ENCODE peak calls at places on chromosomes 2 and 18, in five cellular contexts. H is GM23248; A is activated naive CD4-positive, alpha-beta T cell; M is heart right ventricle; Z is HS-5. U is an unnamed sample.

GRCh38 chr2:233981574-233982420 is 64.6 kb downstream of the TRPM8 start:
- DNase-seq in A (no peak), Z (no peak), M (no peak), H (no peak), U (no peak)

GRCh38 chr2:168194784-168195522 is 52.4 kb downstream of the STK39 start:
- DNase-seq in A (no peak), H (peak), Z (no peak), M (no peak), U (no peak)

GRCh38 chr2:231545105-231545902 is 15.1 kb upstream of the NMUR1 start:
- DNase-seq in H (no peak), Z (no peak), A (no peak), M (peak), U (no peak)

GRCh38 chr2:196263181-196263747 is 91.9 kb upstream of the STK17B start:
- DNase-seq in Z (no peak), M (no peak), H (no peak), A (no peak), U (no peak)

GRCh38 chr2:178270338-178270737 is 76.0 kb downstream of the OSBPL6 start:
- DNase-seq in M (no peak), H (no peak), A (no peak), Z (no peak), U (no peak)

GRCh38 chr18:80249217-80250093 is 2.1 kb upstream of the PARD6G start:
- DNase-seq in M (no peak), H (peak), A (no peak), Z (no peak), U (no peak)

GRCh38 chr2:42970151-42970550 is 177.8 kb upstream of the HAAO start:
- DNase-seq in M (no peak), A (no peak), Z (no peak), H (peak), U (no peak)

GRCh38 chr2:20599001-20599600 is 51.8 kb downstream of the HS1BP3 start:
- DNase-seq in Z (no peak), M (peak), H (no peak), A (no peak), U (no peak)

GRCh38 chr18:72086421-72086820 is 457.7 kb downstream of the CBLN2 start:
- DNase-seq in Z (no peak), A (no peak), H (peak), M (no peak), U (no peak)

GRCh38 chr2:26678026-26678425 is 14.5 kb upstream of the KCNK3 start:
- DNase-seq in H (peak), M (no peak), A (no peak), Z (peak), U (no peak)

GRCh38 chr2:160207804-160208661 is 8.0 kb upstream of the ITGB6 start:
- DNase-seq in Z (peak), H (peak), M (peak), A (no peak), U (peak)

GRCh38 chr2:187081409-187081808 is 232.4 kb upstream of the ZSWIM2 start:
- DNase-seq in H (no peak), A (no peak), M (no peak), Z (no peak), U (no peak)

GRCh38 chr2:96305091-96305978 is at the start of gene SNRNP200:
- DNase-seq in H (peak), M (peak), A (peak), Z (peak), U (peak)

GRCh38 chr2:238701066-238701906 is 146.6 kb upstream of the TWIST2 start:
- DNase-seq in Z (no peak), H (no peak), A (no peak), M (no peak), U (no peak)

GRCh38 chr2:39375917-39376316 is 61.2 kb downstream of the MAP4K3 start:
- DNase-seq in A (no peak), M (no peak), H (no peak), Z (no peak), U (no peak)

GRCh38 chr2:234044157-234044556 is 6.3 kb upstream of the SPP2 start:
- DNase-seq in A (no peak), M (no peak), Z (peak), H (peak), U (no peak)

GRCh38 chr18:21452808-21453511 is 147.5 kb downstream of the ESCO1 start:
- DNase-seq in Z (no peak), M (no peak), H (no peak), A (no peak), U (no peak)

GRCh38 chr2:27885656-27886055 is 4.5 kb downstream of the RBKS start:
- DNase-seq in Z (no peak), H (peak), M (no peak), A (no peak), U (no peak)

GRCh38 chr2:97728091-97728596 is 14.8 kb downstream of the ZAP70 start:
- DNase-seq in Z (no peak), M (peak), A (no peak), H (peak), U (no peak)

GRCh38 chr2:190663839-190664238 is 15.0 kb downstream of the NAB1 start:
- DNase-seq in Z (no peak), A (no peak), H (peak), M (no peak), U (no peak)

GRCh38 chr2:50295596-50295995 is 736.3 kb downstream of the NRXN1 start:
- DNase-seq in H (no peak), Z (no peak), M (no peak), A (no peak), U (no peak)